ENCODE peak calls at places on chromosome 19, in ten cellular contexts. B is CD4-positive, alpha-beta memory T cell; R is neuronal stem cell; F is SK-N-SH; O is heart right ventricle; V is sigmoid colon; W is psoas muscle; Q is NT2/D1; Z is ovary; D is left ventricle myocardium inferior. M is an unnamed sample. For H3K36me3, the result is how much of the 10 kb centered on the place peaks cover.

GRCh38 chr19:40799558-40800338 is 757 bp downstream of the EGLN2 start:
- DNase-seq in B (peak), R (no peak), F (peak), O (peak), V (peak), W (peak), Q (no peak), Z (peak), D (peak), M (no peak)

GRCh38 chr19:42051166-42052115 is 18.6 kb downstream of the GRIK5 start:
- DNase-seq in B (no peak), R (no peak), F (no peak), O (no peak), V (no peak), W (no peak), Q (no peak), Z (no peak), D (no peak), M (no peak)

GRCh38 chr19:4581381-4582111 is 22.1 kb upstream of the SEMA6B start:
- DNase-seq in B (no peak), R (peak), F (peak), O (no peak), V (no peak), W (no peak), Q (no peak), Z (no peak), D (no peak), M (peak)

GRCh38 chr19:50686310-50687032 is 33.1 kb downstream of the SHANK1 start:
- DNase-seq in B (no peak), R (no peak), F (no peak), O (no peak), V (no peak), W (no peak), Q (no peak), Z (no peak), D (no peak), M (no peak)

GRCh38 chr19:9150650-9151049 is 10.5 kb downstream of the ZNF317 start:
- DNase-seq in B (no peak), R (no peak), F (no peak), O (no peak), V (no peak), W (no peak), Q (no peak), Z (no peak), D (no peak), M (no peak)

GRCh38 chr19:58398545-58398944 is 3.1 kb downstream of the RNF225 start:
- DNase-seq in B (no peak), R (no peak), F (no peak), O (no peak), V (peak), W (no peak), Q (no peak), Z (no peak), D (no peak), M (no peak)

GRCh38 chr19:16403151-16403977 is 68.4 kb downstream of the EPS15L1 start:
- DNase-seq in B (no peak), R (no peak), F (no peak), O (no peak), V (peak), W (no peak), Q (no peak), Z (peak), D (peak), M (no peak)

GRCh38 chr19:2038284-2039081 is 12.6 kb downstream of the MKNK2 start:
- DNase-seq in B (no peak), R (no peak), F (no peak), O (no peak), V (peak), W (no peak), Q (no peak), Z (peak), D (no peak), M (no peak)

GRCh38 chr19:3171894-3172679 is 6.5 kb upstream of the S1PR4 start:
- DNase-seq in B (no peak), R (no peak), F (no peak), O (no peak), V (no peak), W (no peak), Q (no peak), Z (no peak), D (no peak), M (no peak)

GRCh38 chr19:38559428-38560401 is 58.0 kb downstream of the MAP4K1 start:
- DNase-seq in B (peak), R (no peak), F (no peak), O (no peak), V (no peak), W (no peak), Q (no peak), Z (no peak), D (no peak), M (no peak)

GRCh38 chr19:3712663-3713531 is 4.7 kb downstream of the TJP3 start:
- DNase-seq in B (no peak), R (no peak), F (no peak), O (no peak), V (no peak), W (no peak), Q (no peak), Z (no peak), D (no peak), M (no peak)

GRCh38 chr19:50710612-50711011 is 9.0 kb downstream of the SHANK1 start:
- DNase-seq in B (no peak), R (no peak), F (no peak), O (no peak), V (no peak), W (no peak), Q (no peak), Z (no peak), D (no peak), M (no peak)

GRCh38 chr19:47190167-47190727 is 40.8 kb downstream of the BBC3 start:
- DNase-seq in B (peak), R (no peak), F (peak), O (peak), V (peak), W (peak), Q (no peak), Z (peak), D (peak), M (no peak)

GRCh38 chr19:4083677-4084546 is 17.2 kb upstream of the ZBTB7A start:
- DNase-seq in B (peak), R (no peak), F (no peak), O (peak), V (no peak), W (peak), Q (no peak), Z (no peak), D (no peak), M (no peak)

GRCh38 chr19:3825286-3825956 is 39.2 kb upstream of the MATK start:
- DNase-seq in B (no peak), R (no peak), F (no peak), O (no peak), V (no peak), W (no peak), Q (no peak), Z (no peak), D (no peak), M (no peak)

GRCh38 chr19:51641648-51642047 is 5.0 kb downstream of the SIGLEC14 start:
- DNase-seq in B (no peak), R (no peak), F (no peak), O (no peak), V (no peak), W (no peak), Q (no peak), Z (no peak), D (no peak), M (no peak)

GRCh38 chr19:18869231-18869575 is 26.8 kb downstream of the CERS1 start:
- DNase-seq in B (no peak), R (no peak), F (no peak), O (no peak), V (no peak), W (peak), Q (no peak), Z (no peak), D (no peak), M (no peak)

GRCh38 chr19:18868380-18869230 is 27.4 kb downstream of the CERS1 start:
- DNase-seq in B (no peak), R (no peak), F (no peak), O (no peak), V (no peak), W (peak), Q (no peak), Z (no peak), D (no peak), M (no peak)

GRCh38 chr19:18869781-18870530 is 26.0 kb downstream of the CERS1 start:
- DNase-seq in B (no peak), R (no peak), F (no peak), O (no peak), V (no peak), W (peak), Q (no peak), Z (no peak), D (no peak), M (no peak)

GRCh38 chr19:18870531-18871172 is 25.3 kb downstream of the CERS1 start:
- DNase-seq in B (no peak), R (no peak), F (no peak), O (no peak), V (no peak), W (peak), Q (no peak), Z (no peak), D (no peak), M (no peak)

DNA sequence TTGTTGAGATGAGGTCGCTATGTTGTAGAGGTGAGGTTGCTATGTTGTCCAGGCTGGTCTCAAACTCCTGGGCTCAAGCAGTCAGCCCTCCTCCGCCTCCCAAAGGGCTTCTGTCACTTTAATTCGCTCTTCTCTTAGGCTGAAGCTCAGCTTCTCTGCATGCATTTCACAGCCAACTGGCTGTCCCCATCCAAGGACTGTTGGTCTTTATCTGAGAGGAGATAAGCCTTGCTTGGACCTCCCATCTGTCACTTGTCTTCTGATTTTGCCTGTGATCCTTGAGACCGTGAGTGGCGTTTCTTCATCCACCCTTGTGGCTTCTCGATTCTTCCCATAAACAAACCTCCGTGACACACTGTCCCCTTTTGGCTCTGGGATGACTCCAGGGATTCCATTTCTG is 24.4 kb downstream of the CERS1 start:
- DNase-seq in B (no peak), R (no peak), F (no peak), O (no peak), V (no peak), W (no peak), Q (no peak), Z (no peak), D (no peak), M (peak)
- H3K36me3 ChIP-seq in B (under half), R (under half), F (under half), O (under half), V (under half), W (under half), Q (half or more), Z (under half), D (under half), M (under half)

GRCh38 chr19:10683064-10683426 is 18.2 kb upstream of the QTRT1 start:
- DNase-seq in B (no peak), R (no peak), F (no peak), O (no peak), V (no peak), W (no peak), Q (no peak), Z (no peak), D (no peak), M (no peak)
- H3K36me3 ChIP-seq in B (half or more), R (half or more), F (half or more), O (half or more), V (half or more), W (under half), Q (half or more), Z (under half), D (half or more), M (half or more)

GRCh38 chr19:19022380-19022961 is 10.8 kb downstream of the SUGP2 start:
- DNase-seq in B (no peak), R (no peak), F (no peak), O (no peak), V (no peak), W (no peak), Q (no peak), Z (no peak), D (no peak), M (no peak)

GRCh38 chr19:19032420-19033175 is 719 bp downstream of the SUGP2 start:
- DNase-seq in B (peak), R (peak), F (peak), O (peak), V (peak), W (peak), Q (peak), Z (peak), D (peak), M (peak)

GRCh38 chr19:19028526-19028925 is 4.8 kb downstream of the SUGP2 start:
- DNase-seq in B (no peak), R (no peak), F (no peak), O (no peak), V (no peak), W (no peak), Q (no peak), Z (no peak), D (no peak), M (no peak)

GRCh38 chr19:19026299-19026971 is 6.9 kb downstream of the SUGP2 start:
- DNase-seq in B (no peak), R (no peak), F (no peak), O (no peak), V (no peak), W (no peak), Q (no peak), Z (no peak), D (no peak), M (peak)

DNA sequence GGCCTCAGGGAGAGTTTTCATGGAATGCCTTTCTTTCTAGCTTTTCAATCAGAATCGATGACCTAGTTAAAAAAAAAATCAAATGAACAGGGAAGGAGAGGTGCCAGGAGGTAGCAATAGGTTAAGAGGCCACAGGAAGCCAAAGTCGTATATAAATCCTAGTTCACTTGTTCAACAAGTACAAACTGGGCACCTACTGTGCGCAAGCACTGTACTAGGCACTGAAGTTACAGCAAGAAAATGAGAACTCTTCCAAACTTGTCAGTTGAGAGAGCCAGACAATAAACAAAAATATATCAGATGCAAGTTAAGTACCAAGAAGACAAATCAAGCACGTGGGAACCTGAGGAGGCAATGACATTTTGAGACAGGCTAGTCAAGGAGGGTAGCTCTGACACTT is 6.1 kb downstream of the SUGP2 start:
- DNase-seq in B (no peak), R (no peak), F (no peak), O (no peak), V (no peak), W (no peak), Q (no peak), Z (no peak), D (no peak), M (no peak)
- H3K36me3 ChIP-seq in B (half or more), R (half or more), F (half or more), O (under half), V (half or more), W (under half), Q (half or more), Z (under half), D (half or more), M (half or more)

GRCh38 chr19:31354919-31355318 is 5.7 kb upstream of the TSHZ3 start:
- DNase-seq in B (no peak), R (no peak), F (no peak), O (no peak), V (no peak), W (no peak), Q (no peak), Z (no peak), D (no peak), M (no peak)
- H3K36me3 ChIP-seq in B (under half), R (under half), F (under half), O (under half), V (under half), W (under half), Q (under half), Z (under half), D (under half), M (under half)

GRCh38 chr19:36526581-36526980 is 1.5 kb downstream of the ZNF260 start:
- DNase-seq in B (no peak), R (no peak), F (no peak), O (no peak), V (no peak), W (no peak), Q (no peak), Z (no peak), D (no peak), M (no peak)
- H3K36me3 ChIP-seq in B (under half), R (under half), F (under half), O (under half), V (under half), W (under half), Q (under half), Z (under half), D (under half), M (under half)

DNA sequence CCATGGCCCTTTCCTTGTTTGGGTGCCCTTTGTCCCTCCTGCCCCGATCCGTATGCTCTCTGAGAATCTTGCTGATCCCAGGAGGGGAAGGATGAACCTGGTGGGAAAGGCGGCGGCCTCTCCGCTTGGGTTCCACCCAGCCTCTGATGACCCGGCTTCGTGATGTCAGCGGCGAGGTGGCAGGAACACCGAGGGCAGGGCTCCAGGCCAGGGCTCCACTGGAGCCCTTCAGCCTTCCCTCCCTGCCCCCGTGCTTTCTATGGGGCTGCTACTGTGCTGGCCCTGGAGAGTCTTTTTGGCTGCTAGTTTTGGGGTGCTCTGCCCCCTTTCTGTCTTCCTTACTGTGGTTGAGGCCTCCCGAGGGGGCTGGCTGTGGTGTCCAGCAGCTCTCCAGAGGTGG is 11.9 kb upstream of the LIN7B start:
- DNase-seq in B (peak), R (no peak), F (no peak), O (no peak), V (no peak), W (no peak), Q (no peak), Z (no peak), D (no peak), M (no peak)
- H3K36me3 ChIP-seq in B (half or more), R (half or more), F (half or more), O (half or more), V (half or more), W (under half), Q (half or more), Z (under half), D (half or more), M (half or more)